ENCODE peak calls at places on chromosomes 4 and X, in five cellular contexts. H, B, C, V and P are unnamed samples.

GRCh38 chr4:7929530-7929951 is 10.1 kb downstream of the AFAP1 start:
- DNase-seq in H (no peak), B (no peak), C (no peak), V (peak), P (peak)

GRCh38 chr4:121072080-121072835 is at the start of gene NDNF:
- DNase-seq in H (no peak), B (peak), C (no peak), V (no peak), P (no peak)

GRCh38 chr4:15336410-15337184 is 91.2 kb upstream of the C1QTNF7 start:
- DNase-seq in H (no peak), B (no peak), C (peak), V (peak), P (no peak)

GRCh38 chr4:16752150-16752549 is 146.3 kb downstream of the LDB2 start:
- DNase-seq in H (no peak), B (peak), C (no peak), V (no peak), P (no peak)

GRCh38 chr4:185384877-185385465 is 10.8 kb downstream of the LRP2BP start:
- DNase-seq in H (no peak), B (no peak), C (no peak), V (no peak), P (no peak)

GRCh38 chr4:78332974-78333373 is 218.6 kb upstream of the ANXA3 start:
- DNase-seq in H (no peak), B (no peak), C (no peak), V (no peak), P (no peak)

GRCh38 chr4:152106113-152106763 is 345.4 kb upstream of the GATB start:
- DNase-seq in H (no peak), B (no peak), C (peak), V (peak), P (peak)

GRCh38 chr4:186587416-186588018 is 32.1 kb upstream of the MTNR1A start:
- DNase-seq in H (peak), B (peak), C (no peak), V (peak), P (peak)

GRCh38 chr4:140866492-140867005 is 110.4 kb upstream of the TBC1D9 start:
- DNase-seq in H (no peak), B (no peak), C (no peak), V (no peak), P (no peak)

GRCh38 chrX:9704876-9705465 is 60.7 kb downstream of the GPR143 start:
- DNase-seq in H (no peak), B (no peak), C (no peak), V (no peak), P (no peak)

GRCh38 chr4:94698187-94698586 is 59.6 kb upstream of the BMPR1B start:
- DNase-seq in H (no peak), B (no peak), C (no peak), V (no peak), P (no peak)

GRCh38 chr4:99219479-99219878 is 433 bp upstream of the ADH6 start:
- DNase-seq in H (no peak), B (no peak), C (no peak), V (no peak), P (no peak)

GRCh38 chr4:40948017-40948416 is 198.3 kb downstream of the NSUN7 start:
- DNase-seq in H (no peak), B (no peak), C (no peak), V (no peak), P (no peak)

GRCh38 chrX:36869457-36869856 is 138.7 kb upstream of the FAM47C start:
- DNase-seq in H (no peak), B (no peak), C (no peak), V (no peak), P (no peak)

GRCh38 chrX:9456250-9457074 is 8.4 kb upstream of the TBL1X start:
- DNase-seq in H (no peak), B (no peak), C (no peak), V (no peak), P (no peak)

GRCh38 chr4:85603437-85604336 is 128.7 kb downstream of the ARHGAP24 start:
- DNase-seq in H (no peak), B (peak), C (peak), V (no peak), P (peak)

GRCh38 chr4:39976945-39977488 is 694 bp downstream of the PDS5A start:
- DNase-seq in H (peak), B (peak), C (no peak), V (peak), P (peak)

GRCh38 chr4:47686294-47686872 is 151.5 kb downstream of the CORIN start:
- DNase-seq in H (peak), B (peak), C (no peak), V (peak), P (no peak)

GRCh38 chrX:39504850-39505259 is 592.9 kb downstream of the BCOR start:
- DNase-seq in H (no peak), B (no peak), C (no peak), V (no peak), P (no peak)

GRCh38 chr4:3111461-3111860 is 37.0 kb downstream of the HTT start:
- DNase-seq in H (no peak), B (no peak), C (no peak), V (peak), P (no peak)